ENCODE peak calls at places on chromosomes 11 and 22, in five cellular contexts. V is IMR-90, B is mesenchymal stem cell, N is neuronal stem cell, C is H1. Q is an unnamed sample.

GRCh38 chr11:127066426-127067090 is 66.0 kb upstream of the KIRREL3 start:
- DNase-seq in B (no peak), V (no peak), N (no peak), C (peak; percentile 10), Q (no peak)

GRCh38 chr11:44711772-44712608 is 14.8 kb upstream of the TSPAN18 start:
- DNase-seq in V (no peak), N (no peak), B (no peak), C (peak; percentile 58), Q (no peak)

GRCh38 chr11:65609236-65609635 is 4.8 kb downstream of the MAP3K11 start:
- DNase-seq in N (no peak), B (no peak), C (no peak), V (no peak), Q (no peak)

GRCh38 chr11:42521994-42522393 is 789.8 kb upstream of the API5 start:
- DNase-seq in C (no peak), B (peak; percentile 38), N (no peak), V (no peak), Q (peak; percentile 3)

GRCh38 chr11:90646706-90647105 is 423.9 kb upstream of the CHORDC1 start:
- DNase-seq in V (no peak), C (no peak), N (no peak), B (no peak), Q (peak; percentile 63)

GRCh38 chr22:28736296-28737155 is 5.1 kb downstream of the CHEK2 start:
- DNase-seq in N (no peak), B (no peak), V (no peak), C (no peak), Q (no peak)

GRCh38 chr11:16126361-16126760 is 230.0 kb downstream of the SOX6 start:
- DNase-seq in N (no peak), B (no peak), C (no peak), V (peak; percentile 30), Q (no peak)

GRCh38 chr11:87460842-87461637 is 423.3 kb downstream of the TMEM135 start:
- DNase-seq in B (no peak), N (no peak), C (no peak), V (no peak), Q (no peak)

DNA sequence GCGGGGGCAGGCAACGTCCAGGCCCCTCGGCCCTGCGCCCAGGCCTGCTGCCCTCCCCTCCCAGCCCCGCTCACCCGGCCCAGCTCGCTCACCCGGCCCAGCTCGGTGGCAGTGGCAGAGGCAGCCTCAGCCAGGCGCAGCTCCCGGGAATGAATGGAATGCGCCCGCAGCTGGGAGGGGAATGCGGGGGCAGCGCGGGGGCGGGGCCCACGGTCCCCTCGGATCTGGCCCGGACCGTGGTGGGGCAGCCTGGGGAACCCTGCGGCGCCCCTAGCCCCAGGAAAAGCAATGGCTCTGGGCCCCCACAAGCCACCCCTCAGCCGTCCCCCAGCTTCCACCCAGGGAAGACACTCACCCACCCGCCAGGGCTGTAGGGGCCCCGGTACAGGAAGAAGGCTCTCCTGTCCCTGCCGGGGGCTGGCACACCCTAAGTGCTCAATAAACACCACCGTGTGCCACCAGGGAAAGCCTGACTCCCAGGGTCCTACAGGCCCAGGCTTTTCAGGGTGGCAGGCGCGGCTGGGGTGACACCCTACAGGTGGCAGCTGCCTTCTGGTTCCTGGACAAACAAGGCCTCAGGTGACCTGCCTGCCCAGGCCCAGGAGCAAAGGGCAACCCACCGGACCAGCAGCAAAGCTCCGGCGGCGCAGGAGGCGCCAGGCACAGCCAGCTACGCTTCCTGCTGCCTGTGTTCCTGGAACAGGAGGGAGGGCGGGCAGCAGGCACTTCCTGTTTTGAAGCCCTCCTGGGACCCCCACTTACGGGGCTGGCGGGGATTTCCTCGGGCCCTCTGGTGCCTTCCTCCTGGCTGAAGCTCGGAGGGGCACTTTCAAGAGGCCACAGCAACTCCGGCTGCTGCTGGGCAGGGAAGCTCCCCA is 13.8 kb downstream of the PLXNB2 start:
- DNase-seq in V (peak; percentile 60), N (peak; percentile 84), C (peak; percentile 90), B (peak; percentile 69), Q (peak; percentile 78)
- H3K4me3 ChIP-seq in V (peak overlapping the region; percentile 41), N (no peak overlapping the region), C (peak overlapping the region; percentile 19), B (no peak overlapping the region), Q (no peak overlapping the region)

GRCh38 chr11:28106351-28107043 is 1.5 kb downstream of the KIF18A start:
- DNase-seq in N (no peak), V (no peak), B (peak; percentile 17), C (no peak), Q (no peak)

GRCh38 chr11:28105869-28106268 is 2.1 kb downstream of the KIF18A start:
- DNase-seq in N (no peak), B (peak; percentile 22), C (no peak), V (no peak), Q (no peak)

GRCh38 chr11:28107726-28108618 is at the start of the genes KIF18A and METTL15:
- DNase-seq in N (peak; percentile 97), C (peak; percentile 99), V (peak; percentile 99), B (peak; percentile 99), Q (peak; percentile 100)

GRCh38 chr11:28108909-28109308 is 721 bp downstream of the METTL15 start:
- DNase-seq in C (no peak), V (no peak), B (peak; percentile 18), N (no peak), Q (no peak)

DNA sequence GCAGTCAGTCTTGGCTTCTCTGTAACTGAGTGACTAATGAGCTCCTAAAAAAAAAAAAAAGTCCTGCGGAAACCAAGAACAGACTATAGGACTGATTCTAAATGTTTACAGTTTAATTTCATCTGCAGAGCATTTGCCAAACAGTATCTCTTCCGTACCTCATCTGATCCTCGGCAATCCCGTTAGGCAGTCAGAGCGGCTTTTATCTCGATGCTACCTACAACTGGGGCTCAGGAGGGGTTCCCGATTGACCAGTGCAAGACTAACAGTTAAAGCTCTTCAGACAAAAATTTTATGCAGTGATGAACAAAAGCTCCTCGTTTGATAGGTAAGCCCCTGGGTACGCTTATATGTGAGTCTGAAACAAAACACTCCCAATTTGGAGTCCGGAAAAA is 628 bp downstream of the KIF18A start:
- DNase-seq in V (peak; percentile 37), N (no peak), B (peak; percentile 63), C (no peak), Q (peak; percentile 22)
- H3K14ac ChIP-seq in V (peak overlapping the region; percentile 52), N (no peak overlapping the region), B (no peak overlapping the region), C (no peak overlapping the region), Q (no peak overlapping the region)

GRCh38 chr11:105861225-105861624 is 160.8 kb downstream of the MSANTD4 start:
- DNase-seq in B (peak; percentile 8), N (no peak), C (no peak), V (peak; percentile 6), Q (no peak)

GRCh38 chr11:105854269-105854668 is 167.8 kb downstream of the MSANTD4 start:
- DNase-seq in C (no peak), N (no peak), V (no peak), B (no peak), Q (no peak)

GRCh38 chr11:105856954-105857353 is 165.1 kb downstream of the MSANTD4 start:
- DNase-seq in C (no peak), N (no peak), V (no peak), B (no peak), Q (no peak)

GRCh38 chr11:105862736-105863367 is 159.2 kb downstream of the MSANTD4 start:
- DNase-seq in N (peak; percentile 30), B (peak; percentile 70), C (no peak), V (peak; percentile 68), Q (no peak)

DNA sequence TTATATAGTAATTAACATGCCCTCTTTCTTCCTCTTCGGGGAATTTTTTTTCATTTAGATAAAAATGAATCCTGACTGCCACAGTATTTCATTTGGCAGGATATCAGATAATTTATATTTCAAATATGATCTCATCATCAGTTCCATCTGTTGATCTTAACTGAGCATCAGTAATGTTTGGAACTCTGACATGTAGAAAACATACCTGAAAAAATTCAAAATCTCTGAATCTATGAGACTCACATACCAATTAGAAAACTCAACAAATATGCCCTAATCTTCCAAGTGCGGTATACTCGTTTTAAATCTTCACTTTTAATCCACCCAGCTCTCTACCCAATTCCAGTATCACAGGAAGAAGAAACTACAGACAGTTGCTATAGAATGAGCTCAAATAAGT is 161.9 kb downstream of the MSANTD4 start:
- DNase-seq in V (no peak), N (no peak), B (no peak), C (no peak), Q (peak; percentile 68)
- H3K4me3 ChIP-seq in V (no peak overlapping the region), N (no peak overlapping the region), B (no peak overlapping the region), C (no peak overlapping the region), Q (no peak overlapping the region)

GRCh38 chr11:123776160-123776559 is 21.8 kb upstream of the OR6X1 start:
- DNase-seq in V (no peak), C (no peak), B (no peak), N (no peak), Q (no peak)
- H3K14ac ChIP-seq in V (no peak overlapping the region), C (no peak overlapping the region), B (no peak overlapping the region), N (no peak overlapping the region), Q (no peak overlapping the region)

DNA sequence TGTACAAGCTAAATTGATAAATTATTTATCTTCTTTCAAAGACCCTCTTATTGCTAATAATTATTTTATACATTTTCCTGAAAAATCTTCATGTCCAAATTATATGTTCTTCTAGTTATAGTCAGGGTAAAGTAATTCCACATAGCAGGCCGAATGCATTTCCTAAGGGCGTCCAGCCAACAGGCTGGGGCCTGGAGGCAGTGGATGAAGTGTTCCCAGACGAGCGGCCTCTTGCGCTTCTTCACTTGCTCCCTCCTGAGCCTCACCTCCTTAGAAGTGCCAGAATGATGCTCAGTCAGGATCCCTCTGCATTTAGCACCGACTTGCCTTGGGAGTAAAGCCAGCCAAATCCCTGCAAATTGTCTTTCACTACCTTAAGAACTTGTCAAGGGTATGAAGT is 1.4 kb downstream of the OLFML1 start:
- DNase-seq in V (no peak), C (no peak), B (no peak), N (no peak), Q (no peak)
- H3K4me3 ChIP-seq in V (no peak overlapping the region), C (no peak overlapping the region), B (peak overlapping the region; percentile 88), N (no peak overlapping the region), Q (no peak overlapping the region)

GRCh38 chr11:76233936-76234703 is 27.8 kb upstream of the WNT11 start:
- DNase-seq in N (no peak), B (peak; percentile 26), V (no peak), C (no peak), Q (peak; percentile 64)

GRCh38 chr11:76236092-76237026 is 30.1 kb upstream of the WNT11 start:
- DNase-seq in V (peak; percentile 33), N (no peak), B (peak; percentile 71), C (peak; percentile 88), Q (peak; percentile 43)

GRCh38 chr11:76234704-76235232 is 28.5 kb upstream of the WNT11 start:
- DNase-seq in N (no peak), B (peak; percentile 86), C (peak; percentile 57), V (no peak), Q (no peak)

GRCh38 chr11:76237041-76237649 is 30.8 kb upstream of the WNT11 start:
- DNase-seq in C (no peak), B (peak; percentile 9), V (no peak), N (no peak), Q (peak; percentile 51)

DNA sequence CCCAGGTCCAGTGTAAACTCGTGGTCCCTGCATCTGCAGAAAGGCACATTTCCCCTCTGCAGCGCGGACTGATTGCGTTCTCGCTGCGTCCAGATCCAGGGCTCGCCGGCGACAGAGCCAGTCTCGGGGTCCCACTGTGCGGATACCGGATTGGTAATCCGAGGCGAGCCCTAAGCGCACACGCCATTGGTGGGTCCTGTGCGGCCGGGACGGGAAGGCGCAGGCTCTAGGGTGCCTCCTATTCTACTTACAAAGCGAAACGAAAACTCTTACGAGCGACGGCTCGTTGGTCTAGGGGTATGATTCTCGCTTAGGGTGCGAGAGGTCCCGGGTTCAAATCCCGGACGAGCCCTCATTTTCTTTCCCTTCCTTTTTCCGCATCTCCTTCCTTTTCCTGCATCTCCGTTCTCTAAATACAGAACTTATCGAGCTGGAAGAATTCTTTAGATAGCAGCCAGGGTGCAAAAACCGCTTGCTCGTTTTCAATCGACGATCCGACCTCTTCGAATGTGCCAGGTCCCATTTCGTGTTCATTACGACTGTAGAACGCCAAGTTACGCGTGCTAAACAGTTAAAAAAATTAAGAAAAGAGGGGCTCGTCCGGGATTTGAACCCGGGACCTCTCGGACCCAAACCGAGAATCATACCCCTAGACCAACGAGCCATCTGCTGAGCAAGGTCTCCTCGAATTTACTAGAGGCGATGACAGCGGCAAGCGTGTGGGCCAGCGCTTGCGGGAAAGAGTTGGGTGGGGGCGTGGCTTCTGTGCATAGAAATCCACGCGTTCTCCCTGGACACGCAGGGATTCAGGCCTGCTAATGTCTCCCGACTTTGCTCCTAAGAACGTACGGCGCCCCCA is 29.2 kb upstream of the WNT11 start:
- DNase-seq in B (peak; percentile 96), V (peak; percentile 91), N (peak; percentile 98), C (peak; percentile 99), Q (peak; percentile 96)
- H3K14ac ChIP-seq in B (no peak overlapping the region), V (no peak overlapping the region), N (no peak overlapping the region), C (no peak overlapping the region), Q (no peak overlapping the region)